ENCODE peak calls at places on chromosomes 7 and 10, in four cellular contexts. F is K562, A is HepG2, K is GM12878. P is an unnamed sample.

GRCh38 chr7:3791327-3791726 is 490.3 kb downstream of the SDK1 start:
- DNase-seq in F (no peak), A (no peak), K (no peak), P (no peak)

GRCh38 chr7:157436076-157436475 is 99.3 kb downstream of the DNAJB6 start:
- DNase-seq in F (no peak), A (no peak), K (no peak), P (no peak)

GRCh38 chr7:139576179-139576973 is 52.9 kb downstream of the CLEC2L start:
- DNase-seq in F (no peak), A (no peak), K (no peak), P (no peak)

GRCh38 chr10:79101560-79101971 is 32.8 kb downstream of the ZMIZ1 start:
- DNase-seq in F (no peak), A (no peak), K (no peak), P (no peak)

GRCh38 chr7:39712746-39713145 is 89.4 kb downstream of the RALA start:
- DNase-seq in F (no peak), A (no peak), K (no peak), P (no peak)

GRCh38 chr10:102291221-102291905 is 46.0 kb downstream of the GBF1 start:
- DNase-seq in F (no peak), A (no peak), K (no peak), P (no peak)

GRCh38 chr7:22332481-22332880 is 24.5 kb downstream of the RAPGEF5 start:
- DNase-seq in F (no peak), A (no peak), K (no peak), P (no peak)

GRCh38 chr7:1987084-1987535 is 245.6 kb downstream of the MAD1L1 start:
- DNase-seq in F (no peak), A (no peak), K (no peak), P (no peak)

GRCh38 chr10:15384154-15384553 is 13.1 kb upstream of the FAM171A1 start:
- DNase-seq in F (no peak), A (no peak), K (no peak), P (no peak)

GRCh38 chr10:62048919-62049636 is 147.6 kb downstream of the ARID5B start:
- DNase-seq in F (peak), A (peak), K (no peak), P (peak)

GRCh38 chr7:74290590-74290950 is 1.4 kb downstream of the CLIP2 start:
- DNase-seq in F (no peak), A (no peak), K (no peak), P (no peak)

GRCh38 chr7:138970446-138970845 is 10.7 kb downstream of the KIAA1549 start:
- DNase-seq in F (no peak), A (no peak), K (no peak), P (no peak)

GRCh38 chr10:43210556-43210955 is 56.3 kb downstream of the RASGEF1A start:
- DNase-seq in F (no peak), A (no peak), K (no peak), P (peak)

GRCh38 chr7:3942778-3943177 is 641.7 kb downstream of the SDK1 start:
- DNase-seq in F (no peak), A (no peak), K (no peak), P (no peak)

GRCh38 chr10:28060031-28060607 is 61.2 kb upstream of the ODAD2 start:
- DNase-seq in F (no peak), A (no peak), K (no peak), P (no peak)

GRCh38 chr10:78407009-78407711 is 373.5 kb downstream of the RPS24 start:
- DNase-seq in F (peak), A (peak), K (peak), P (peak)

GRCh38 chr7:116672596-116673503 is 854 bp downstream of the MET start:
- DNase-seq in F (no peak), A (peak), K (no peak), P (peak)

GRCh38 chr7:149284850-149285580 is 23.0 kb downstream of the ZNF783 start:
- DNase-seq in F (peak), A (no peak), K (peak), P (peak)

GRCh38 chr7:30635798-30636197 is 41.1 kb downstream of the GARS1 start:
- DNase-seq in F (no peak), A (no peak), K (no peak), P (no peak)

GRCh38 chr7:158280467-158281154 is 307.0 kb downstream of the PTPRN2 start:
- DNase-seq in F (no peak), A (no peak), K (no peak), P (no peak)

GRCh38 chr10:88459523-88459922 is 123.6 kb downstream of the RNLS start:
- DNase-seq in F (no peak), A (no peak), K (no peak), P (no peak)

GRCh38 chr7:137642467-137642866 is 204.3 kb downstream of the DGKI start:
- DNase-seq in F (no peak), A (no peak), K (no peak), P (no peak)

GRCh38 chr7:46939558-46939957 is 642.4 kb downstream of the TNS3 start:
- DNase-seq in F (no peak), A (no peak), K (no peak), P (no peak)

GRCh38 chr7:24138366-24138765 is 145.6 kb upstream of the NPY start:
- DNase-seq in F (no peak), A (no peak), K (no peak), P (no peak)

GRCh38 chr10:113179270-113179669 is 229.2 kb downstream of the TCF7L2 start:
- DNase-seq in F (no peak), A (no peak), K (no peak), P (no peak)

GRCh38 chr7:120733143-120733542 is 124.8 kb downstream of the TSPAN12 start:
- DNase-seq in F (no peak), A (no peak), K (no peak), P (no peak)

DNA sequence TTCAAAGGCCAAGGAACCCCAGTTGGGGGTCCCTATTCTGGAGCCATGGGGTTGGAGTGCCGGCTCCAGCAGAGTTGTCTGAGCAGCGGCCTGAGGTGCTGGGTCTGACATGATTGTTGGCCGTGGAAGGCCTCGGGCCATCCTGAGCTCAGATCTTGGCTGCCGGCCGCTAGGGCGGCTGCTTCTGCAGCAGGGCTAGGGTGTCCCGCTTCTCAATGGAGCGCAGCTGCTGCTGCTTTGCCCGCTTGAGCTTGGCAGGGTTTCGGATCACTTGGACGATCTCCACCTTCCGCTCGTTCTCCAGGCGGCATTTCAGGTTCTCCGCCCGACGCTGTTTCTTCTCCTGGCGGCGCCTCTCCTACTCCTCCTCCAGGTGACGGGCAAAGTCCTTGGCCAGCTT is 171.1 kb downstream of the HIBADH start:
- DNase-seq in F (no peak), A (no peak), K (no peak), P (no peak)
- TF ChIP-seq CREB1 in F (no peak), A (no peak), K (no peak), P (no peak)

GRCh38 chr7:99365318-99366141 is 9.0 kb upstream of the ARPC1B start:
- DNase-seq in F (peak), A (peak), K (no peak), P (peak)
- TF ChIP-seq ESRRA in F (no peak), A (no peak), K (no peak), P (no peak)

GRCh38 chr7:18357691-18358090 is 137.9 kb upstream of the HDAC9 start:
- DNase-seq in F (no peak), A (no peak), K (no peak), P (no peak)
- TF ChIP-seq CREB1 in F (no peak), A (no peak), K (no peak), P (no peak)

DNA sequence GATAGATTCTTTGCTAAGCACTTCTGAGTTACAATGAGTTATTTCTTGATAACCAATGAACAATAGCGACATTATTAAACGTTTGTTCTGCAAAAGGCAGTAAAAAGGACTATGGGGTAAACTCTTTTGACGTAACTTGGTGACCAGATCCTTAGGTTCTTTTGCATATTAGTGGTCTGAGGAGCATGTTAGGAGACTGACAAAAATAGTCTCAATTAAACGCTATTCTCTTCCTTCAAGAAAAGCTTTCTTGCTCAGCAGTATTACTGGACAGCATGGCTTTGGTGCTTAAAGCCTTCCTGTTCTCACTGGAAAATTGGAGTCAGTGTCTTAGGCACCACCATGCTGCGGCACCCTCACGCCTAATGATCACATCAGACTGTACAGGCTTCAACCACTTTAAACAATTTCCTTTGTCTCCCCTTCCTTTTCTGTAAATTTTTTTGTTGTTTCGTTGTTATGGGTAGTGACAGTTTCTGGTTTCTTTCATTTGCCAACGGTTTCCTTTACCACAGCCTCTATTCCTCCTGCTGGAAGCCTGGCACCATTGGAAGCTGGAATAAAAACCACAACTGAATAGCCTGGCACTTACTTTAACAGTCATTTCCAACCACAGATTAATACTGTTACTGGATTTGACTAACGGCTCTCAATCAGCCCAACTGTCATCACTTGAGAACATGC is 49.2 kb upstream of the FAM133B start:
- DNase-seq in F (no peak), A (no peak), K (no peak), P (no peak)
- TF ChIP-seq ESRRA in F (no peak), A (no peak), K (no peak), P (no peak)

DNA sequence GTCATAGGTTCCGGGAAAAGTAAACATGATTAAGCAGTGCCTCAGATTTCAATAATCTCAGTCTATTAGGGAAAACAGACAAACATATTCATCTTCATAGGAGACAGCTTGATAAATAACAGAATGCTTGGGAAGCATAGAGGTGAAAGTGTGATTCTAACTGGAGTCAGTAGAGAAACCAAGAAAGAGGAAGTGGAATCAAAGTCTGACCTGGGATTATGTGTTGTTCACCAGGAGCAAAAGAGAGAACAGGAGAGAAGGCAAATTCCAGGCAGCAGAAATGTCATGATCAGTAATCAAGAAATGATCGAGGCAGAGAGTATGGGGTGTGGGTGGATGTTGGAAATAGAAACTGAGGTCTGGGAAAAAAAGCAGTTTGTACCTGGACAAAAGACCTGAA is 43.7 kb downstream of the DGKB start:
- DNase-seq in F (no peak), A (no peak), K (no peak), P (no peak)
- TF ChIP-seq CREB1 in F (no peak), A (no peak), K (no peak), P (no peak)

DNA sequence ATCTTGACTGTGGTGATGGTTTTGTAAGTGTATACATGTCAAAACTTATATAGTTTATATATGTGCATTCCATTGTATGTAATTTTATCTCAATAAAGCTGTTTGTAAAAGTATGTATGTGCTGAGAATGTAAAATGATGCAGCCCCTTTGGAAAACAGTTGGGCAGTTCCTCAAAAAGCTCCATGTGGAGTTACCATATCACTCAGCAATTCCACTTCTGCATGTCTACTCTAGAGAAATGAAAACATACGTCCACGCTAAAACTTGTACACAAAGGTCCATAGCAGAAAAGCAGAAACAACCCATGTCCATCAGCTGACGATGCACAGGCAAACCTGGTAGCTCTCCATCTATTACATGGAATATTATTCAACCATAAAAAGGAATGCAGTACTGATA is 8.3 kb upstream of the RGS10 start:
- DNase-seq in F (no peak), A (no peak), K (no peak), P (no peak)
- TF ChIP-seq ESRRA in F (no peak), A (no peak), K (no peak), P (no peak)

P was measured in WTC11.